ENCODE peak calls at places on chromosomes 5 and 9, in seven cellular contexts. H, W, R, E, M, V and U are unnamed samples.

GRCh38 chr5:119340597-119341218 is 15.1 kb upstream of the TNFAIP8 start:
- DNase-seq in W (no peak), V (no peak), H (no peak), E (no peak), R (no peak), M (no peak), U (no peak)

GRCh38 chr9:79193001-79193400 is 378.8 kb upstream of the TLE4 start:
- DNase-seq in R (no peak), E (peak; percentile 82), M (no peak), H (no peak), W (no peak), V (no peak), U (no peak)

GRCh38 chr5:35026280-35026840 is 21.4 kb downstream of the AGXT2 start:
- DNase-seq in H (no peak), W (no peak), V (no peak), R (no peak), E (no peak), M (no peak), U (no peak)

GRCh38 chr9:128771094-128771721 is 519 bp downstream of the ZER1 start:
- DNase-seq in W (no peak), R (no peak), H (no peak), M (no peak), V (no peak), E (peak; percentile 12), U (no peak)

GRCh38 chr5:119131530-119132313 is 60.8 kb downstream of the DMXL1 start:
- DNase-seq in W (no peak), H (no peak), E (no peak), V (no peak), M (no peak), R (no peak), U (no peak)

GRCh38 chr5:68333649-68334549 is 118.3 kb downstream of the PIK3R1 start:
- DNase-seq in V (no peak), W (no peak), R (peak; percentile 72), M (no peak), E (peak; percentile 88), H (no peak), U (no peak)

GRCh38 chr9:131080589-131080988 is 15.7 kb upstream of the AIF1L start:
- DNase-seq in H (no peak), W (no peak), R (no peak), V (no peak), M (no peak), E (no peak), U (no peak)

GRCh38 chr5:32639943-32640342 is 54.6 kb downstream of the SUB1 start:
- DNase-seq in W (no peak), V (no peak), M (no peak), R (no peak), H (no peak), E (peak; percentile 17), U (peak; percentile 78)

GRCh38 chr5:7828269-7828668 is 22.7 kb downstream of the CFAP90 start:
- DNase-seq in H (peak; percentile 63), E (no peak), V (no peak), W (no peak), M (peak; percentile 18), R (no peak), U (no peak)

GRCh38 chr5:50965621-50966362 is 299.4 kb downstream of the PARP8 start:
- DNase-seq in H (no peak), W (peak; percentile 47), V (no peak), R (no peak), E (no peak), M (no peak), U (no peak)

GRCh38 chr5:143481697-143482531 is 78.4 kb upstream of the NR3C1 start:
- DNase-seq in V (no peak), H (no peak), M (no peak), W (no peak), E (peak; percentile 26), R (no peak), U (no peak)

GRCh38 chr9:27535701-27536118 is 6.1 kb upstream of the MOB3B start:
- DNase-seq in R (no peak), V (peak; percentile 39), H (no peak), W (peak; percentile 69), E (no peak), M (no peak), U (no peak)

GRCh38 chr5:67679184-67679855 is 482.7 kb upstream of the CD180 start:
- DNase-seq in H (no peak), R (no peak), E (no peak), W (no peak), V (no peak), M (no peak), U (no peak)

GRCh38 chr9:133511607-133512006 is 13.2 kb downstream of the MYMK start:
- DNase-seq in M (no peak), W (no peak), R (no peak), H (no peak), E (no peak), V (no peak), U (no peak)

GRCh38 chr9:87944687-87945086 is 26.9 kb downstream of the SPATA31C1 start:
- DNase-seq in R (no peak), M (no peak), H (no peak), V (no peak), W (no peak), E (no peak), U (no peak)

GRCh38 chr5:172897691-172898512 is 61.3 kb upstream of the RPL26L1 start:
- DNase-seq in M (peak; percentile 55), H (no peak), R (peak; percentile 99), E (peak; percentile 94), W (no peak), V (no peak), U (no peak)

GRCh38 chr9:70556736-70557135 is 142.3 kb upstream of the KLF9 start:
- DNase-seq in H (no peak), E (no peak), W (no peak), M (no peak), V (no peak), R (no peak), U (no peak)

GRCh38 chr5:146378981-146379380 is 40.3 kb downstream of the POU4F3 start:
- DNase-seq in V (no peak), M (no peak), W (no peak), R (no peak), H (no peak), E (no peak), U (no peak)

GRCh38 chr5:34522599-34523381 is 133.3 kb upstream of the RAI14 start:
- DNase-seq in E (peak; percentile 87), R (peak; percentile 93), M (peak; percentile 79), V (peak; percentile 65), W (peak; percentile 81), H (peak; percentile 37), U (no peak)

GRCh38 chr5:172902497-172903472 is 56.4 kb upstream of the RPL26L1 start:
- DNase-seq in R (peak; percentile 97), M (peak; percentile 81), E (peak; percentile 96), V (peak; percentile 89), H (peak; percentile 81), W (peak; percentile 88), U (no peak)

GRCh38 chr5:1497795-1498622 is 25.8 kb downstream of the LPCAT1 start:
- DNase-seq in V (no peak), E (no peak), W (no peak), H (peak; percentile 37), R (no peak), M (no peak), U (no peak)
- H3K4me3 ChIP-seq in V (no peak overlapping the region), E (no peak overlapping the region), W (no peak overlapping the region), H (no peak overlapping the region), R (no peak overlapping the region), M (no peak overlapping the region), U (no peak overlapping the region)

GRCh38 chr5:3886521-3887461 is 291.2 kb downstream of the IRX1 start:
- DNase-seq in H (no peak), R (no peak), M (no peak), V (no peak), E (no peak), W (no peak), U (no peak)

GRCh38 chr5:3893527-3893926 is 297.9 kb downstream of the IRX1 start:
- DNase-seq in R (no peak), W (no peak), V (no peak), H (no peak), M (no peak), E (no peak), U (no peak)

GRCh38 chr5:3891118-3891517 is 295.5 kb downstream of the IRX1 start:
- DNase-seq in V (no peak), E (no peak), R (no peak), H (no peak), M (no peak), W (no peak), U (no peak)

GRCh38 chr5:3883014-3883413 is 287.4 kb downstream of the IRX1 start:
- DNase-seq in M (no peak), E (no peak), W (no peak), V (no peak), R (no peak), H (no peak), U (no peak)

GRCh38 chr5:3888290-3888689 is 292.7 kb downstream of the IRX1 start:
- DNase-seq in E (no peak), W (no peak), M (no peak), H (no peak), R (no peak), V (no peak), U (no peak)
- H3K4me3 ChIP-seq in E (no peak overlapping the region), W (no peak overlapping the region), M (no peak overlapping the region), H (no peak overlapping the region), R (no peak overlapping the region), V (no peak overlapping the region), U (no peak overlapping the region)

DNA sequence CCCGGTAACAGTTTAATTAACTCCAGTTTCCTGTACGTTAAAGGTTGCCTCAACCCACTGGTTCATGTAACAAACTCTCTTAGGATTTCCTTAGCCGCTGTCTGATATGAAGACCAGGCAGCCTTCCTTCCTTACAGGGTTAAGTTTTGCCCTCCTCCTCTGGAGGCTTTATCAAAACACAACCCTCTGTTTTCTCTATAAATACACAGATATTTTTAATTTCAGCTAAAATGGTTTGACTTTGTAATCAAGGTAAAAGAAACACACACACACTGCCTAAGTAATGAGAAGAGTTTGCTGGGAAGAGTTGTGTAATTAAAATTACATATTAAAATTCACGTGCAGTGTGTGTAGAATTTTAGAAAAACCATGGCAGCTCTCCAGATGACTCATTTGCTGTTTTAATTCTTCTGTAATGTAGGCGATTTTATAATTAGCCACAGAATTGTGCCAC is 369.8 kb downstream of the CSNK1G3 start:
- DNase-seq in E (peak; percentile 54), M (peak; percentile 15), R (peak; percentile 21), H (no peak), V (no peak), W (no peak), U (no peak)
- H3K4me3 ChIP-seq in E (no peak overlapping the region), M (no peak overlapping the region), R (no peak overlapping the region), H (no peak overlapping the region), V (no peak overlapping the region), W (no peak overlapping the region), U (no peak overlapping the region)

GRCh38 chr9:124436320-124436719 is 13.9 kb upstream of the ADGRD2 start:
- DNase-seq in M (no peak), V (no peak), R (no peak), E (no peak), W (no peak), H (no peak), U (no peak)

GRCh38 chr9:124438091-124438490 is 12.2 kb upstream of the ADGRD2 start:
- DNase-seq in V (no peak), M (no peak), E (no peak), R (no peak), W (no peak), H (no peak), U (peak; percentile 40)

GRCh38 chr9:124439086-124439485 is 11.2 kb upstream of the ADGRD2 start:
- DNase-seq in V (no peak), E (no peak), M (no peak), H (no peak), W (no peak), R (no peak), U (no peak)

GRCh38 chr9:124439661-124440243 is 10.5 kb upstream of the ADGRD2 start:
- DNase-seq in M (no peak), H (no peak), R (no peak), E (no peak), W (no peak), V (peak; percentile 8), U (no peak)

GRCh38 chr9:124437086-124437485 is 13.2 kb upstream of the ADGRD2 start:
- DNase-seq in V (no peak), R (no peak), W (no peak), E (no peak), H (no peak), M (no peak), U (no peak)
- H3K4me3 ChIP-seq in V (no peak overlapping the region), R (no peak overlapping the region), W (no peak overlapping the region), E (no peak overlapping the region), H (no peak overlapping the region), M (no peak overlapping the region), U (no peak overlapping the region)